ENCODE peak calls at places on chromosome 3, in four cellular contexts. I is NCI-H524 treated with DMSO at 0.1 percent for 48 hours, A is mammary epithelial cell, S is COR-L47. J is an unnamed sample.

GRCh38 chr3:52444860-52445793 is at the start of gene SEMA3G:
- DNase-seq in I (no peak), A (peak), S (no peak), J (peak)

GRCh38 chr3:119145500-119146167 is at the start of gene TEX55:
- DNase-seq in A (peak), I (no peak), S (peak), J (peak)

GRCh38 chr3:108486910-108487309 is 23.5 kb downstream of the MYH15 start:
- DNase-seq in S (no peak), A (peak), I (peak), J (no peak)

GRCh38 chr3:36991147-36991546 is 1.8 kb downstream of the EPM2AIP1 start:
- DNase-seq in S (no peak), I (no peak), A (no peak), J (no peak)

GRCh38 chr3:65006300-65006739 is 318.5 kb upstream of the ADAMTS9 start:
- DNase-seq in S (no peak), I (no peak), A (peak), J (no peak)

GRCh38 chr3:84108442-84108971 is 850.3 kb upstream of the CADM2 start:
- DNase-seq in A (peak), S (no peak), I (no peak), J (no peak)

GRCh38 chr3:171765511-171765887 is 44.8 kb downstream of the PLD1 start:
- DNase-seq in S (no peak), A (no peak), I (no peak), J (no peak)

GRCh38 chr3:50154840-50155490 is at the start of gene SEMA3F:
- DNase-seq in S (peak), I (no peak), A (peak), J (no peak)

GRCh38 chr3:64143399-64144130 is 81.7 kb downstream of the PRICKLE2 start:
- DNase-seq in I (peak), A (peak), S (peak), J (peak)

GRCh38 chr3:99702953-99703352 is 64.6 kb downstream of the COL8A1 start:
- DNase-seq in I (no peak), A (no peak), S (no peak), J (no peak)

GRCh38 chr3:15495461-15496340 is 25.8 kb downstream of the COLQ start:
- DNase-seq in S (no peak), A (no peak), I (no peak), J (no peak)

GRCh38 chr3:39000008-39000450 is 51.7 kb downstream of the SCN11A start:
- DNase-seq in I (peak), A (peak), S (peak), J (peak)

GRCh38 chr3:188978772-188979171 is 193.0 kb upstream of the TPRG1 start:
- DNase-seq in I (no peak), S (no peak), A (no peak), J (peak)

GRCh38 chr3:42847731-42848130 is 27.9 kb downstream of the CYP8B1 start:
- DNase-seq in A (no peak), I (peak), S (no peak), J (no peak)

GRCh38 chr3:10142707-10143560 is 1.4 kb downstream of the VHL start:
- DNase-seq in S (no peak), I (no peak), A (peak), J (no peak)

GRCh38 chr3:37456270-37456708 is 281.9 kb upstream of the LRRFIP2 start:
- DNase-seq in A (no peak), I (no peak), S (no peak), J (no peak)

GRCh38 chr3:149407898-149408297 is 30.4 kb upstream of the TM4SF1 start:
- DNase-seq in I (no peak), A (no peak), S (no peak), J (no peak)

GRCh38 chr3:187242435-187242834 is 45.1 kb downstream of the RTP1 start:
- DNase-seq in A (no peak), I (no peak), S (no peak), J (no peak)

GRCh38 chr3:139937674-139938279 is 2.8 kb downstream of the CLSTN2 start:
- DNase-seq in S (peak), I (peak), A (peak), J (peak)

GRCh38 chr3:29972594-29972993 is 633.8 kb upstream of the TGFBR2 start:
- DNase-seq in I (no peak), S (no peak), A (peak), J (no peak)

GRCh38 chr3:101143002-101143401 is 149.8 kb upstream of the ABI3BP start:
- DNase-seq in S (no peak), A (no peak), I (no peak), J (no peak)

GRCh38 chr3:46359748-46360509 is 6.0 kb downstream of the CCR2 start:
- DNase-seq in A (no peak), S (peak), I (no peak), J (no peak)

GRCh38 chr3:33668618-33669017 is 49.4 kb downstream of the CLASP2 start:
- DNase-seq in I (no peak), S (no peak), A (no peak), J (no peak)

GRCh38 chr3:104763007-104763406 is 603.7 kb upstream of the ALCAM start:
- DNase-seq in S (no peak), I (no peak), A (no peak), J (no peak)

GRCh38 chr3:128466840-128467541 is at the start of gene DNAJB8:
- DNase-seq in A (no peak), I (no peak), S (no peak), J (no peak)

GRCh38 chr3:108125550-108126071 is 34.8 kb upstream of the CD47 start:
- DNase-seq in S (peak), A (no peak), I (no peak), J (peak)

GRCh38 chr3:67854663-67855062 is 200.3 kb upstream of the SUCLG2 start:
- DNase-seq in A (no peak), I (no peak), S (no peak), J (no peak)

J was measured in SHP77.